ENCODE peak calls at places on chromosomes 13 and 19, in ten cellular contexts. K is tibial nerve, L is neural progenitor cell, Q is trophoblast cell, D is heart left ventricle, P is Karpas-422, B is testis, M is fibroblast of lung, Y is uterus, V is heart right ventricle. G is an unnamed sample. For H3K4me1, the result is how much of the 10 kb centered on the place peaks cover.

GRCh38 chr13:23455401-23456185 is 22.1 kb upstream of the SACS start:
- DNase-seq in P (peak), Q (peak), M (no peak), L (no peak), K (no peak), V (no peak), Y (no peak), D (no peak), B (no peak), G (no peak)

GRCh38 chr13:101115762-101116161 is 300.5 kb downstream of the NALCN start:
- DNase-seq in Y (no peak), M (peak), Q (no peak), D (no peak), B (no peak), V (no peak), L (peak), K (no peak), P (no peak), G (no peak)

GRCh38 chr19:46374526-46375475 is 27.9 kb downstream of the PPP5C start:
- DNase-seq in Q (no peak), B (no peak), V (no peak), D (no peak), M (no peak), P (no peak), L (no peak), K (no peak), Y (no peak), G (peak)

GRCh38 chr19:29483944-29484581 is 41.7 kb upstream of the VSTM2B start:
- DNase-seq in D (peak), V (no peak), L (no peak), Y (no peak), B (no peak), Q (no peak), P (no peak), K (no peak), M (no peak), G (peak)

GRCh38 chr19:45428385-45429231 is 4.9 kb upstream of the ERCC1 start:
- DNase-seq in M (peak), Q (peak), P (no peak), V (peak), K (no peak), D (peak), L (peak), B (peak), Y (peak), G (peak)

GRCh38 chr13:36133950-36134349 is 2.8 kb upstream of the DCLK1 start:
- DNase-seq in Y (no peak), B (no peak), Q (peak), P (no peak), D (no peak), L (no peak), K (no peak), M (no peak), V (no peak), G (no peak)

GRCh38 chr13:29266261-29266660 is 329.2 kb downstream of the SLC7A1 start:
- DNase-seq in M (no peak), Q (no peak), Y (no peak), K (no peak), L (no peak), V (no peak), D (no peak), B (no peak), P (peak), G (no peak)

GRCh38 chr13:108214511-108215383 is 589 bp downstream of the LIG4 start:
- DNase-seq in Q (peak), L (peak), P (no peak), M (no peak), Y (peak), K (no peak), D (peak), B (peak), V (peak), G (peak)

GRCh38 chr19:16037424-16038195 is 38.7 kb upstream of the TPM4 start:
- DNase-seq in K (no peak), L (no peak), M (no peak), P (no peak), Q (no peak), D (no peak), Y (no peak), V (no peak), B (no peak), G (no peak)

GRCh38 chr19:55301459-55302331 is 17.9 kb downstream of the BRSK1 start:
- DNase-seq in D (peak), Y (peak), B (peak), M (peak), V (peak), Q (peak), P (peak), K (peak), L (peak), G (peak)

GRCh38 chr19:11680689-11681302 is 58.0 kb downstream of the ZNF823 start:
- DNase-seq in V (no peak), B (no peak), P (no peak), L (no peak), D (no peak), M (no peak), Q (no peak), Y (no peak), K (no peak), G (no peak)

GRCh38 chr13:72125561-72125960 is 258.6 kb upstream of the DACH1 start:
- DNase-seq in D (no peak), B (no peak), Q (peak), L (no peak), P (no peak), V (no peak), K (no peak), M (peak), Y (no peak), G (no peak)

GRCh38 chr19:50639121-50640112 is at the start of gene SYT3:
- DNase-seq in L (peak), D (no peak), Q (peak), P (no peak), M (peak), K (no peak), Y (no peak), B (peak), V (peak), G (peak)

GRCh38 chr13:24274452-24274971 is 34.9 kb upstream of the C1QTNF9 start:
- DNase-seq in M (no peak), Y (no peak), K (no peak), D (no peak), B (peak), V (peak), Q (peak), P (no peak), L (no peak), G (no peak)

GRCh38 chr19:46828484-46828883 is 22.2 kb downstream of the AP2S1 start:
- DNase-seq in Y (no peak), V (no peak), K (no peak), L (no peak), B (no peak), M (peak), Q (peak), P (no peak), D (no peak), G (no peak)

GRCh38 chr13:110430391-110431338 is 123.6 kb downstream of the COL4A2 start:
- DNase-seq in K (no peak), M (no peak), Q (peak), D (no peak), V (no peak), Y (no peak), L (no peak), P (no peak), B (no peak), G (no peak)

GRCh38 chr13:68748038-68748437 is 1359.6 kb upstream of the ATXN8OS start:
- DNase-seq in M (peak), D (no peak), Y (no peak), K (no peak), P (no peak), B (no peak), L (no peak), Q (no peak), V (no peak), G (no peak)

GRCh38 chr19:48810151-48810550 is 678 bp downstream of the BCAT2 start:
- DNase-seq in D (no peak), Q (no peak), Y (no peak), V (no peak), K (no peak), M (no peak), B (no peak), L (no peak), P (peak), G (no peak)

GRCh38 chr19:46823049-46823448 is 27.6 kb downstream of the AP2S1 start:
- DNase-seq in K (no peak), D (no peak), P (no peak), L (peak), V (no peak), B (no peak), M (no peak), Q (no peak), Y (no peak), G (no peak)

GRCh38 chr19:6059996-6060599 is 50.2 kb downstream of the RFX2 start:
- DNase-seq in P (no peak), L (no peak), M (no peak), K (no peak), D (no peak), V (no peak), Y (peak), Q (no peak), B (peak), G (no peak)

GRCh38 chr13:37869756-37870488 is at the start of gene TRPC4:
- DNase-seq in Y (peak), B (peak), L (peak), K (no peak), V (peak), P (no peak), Q (peak), D (peak), M (peak), G (peak)

GRCh38 chr13:91776650-91777193 is 378.3 kb downstream of the GPC5 start:
- DNase-seq in V (no peak), Y (no peak), B (no peak), L (no peak), P (no peak), K (no peak), D (no peak), M (no peak), Q (no peak), G (no peak)

GRCh38 chr13:35157143-35157755 is 215.2 kb downstream of the NBEA start:
- DNase-seq in K (peak), M (peak), L (peak), Q (peak), Y (no peak), V (peak), B (peak), P (peak), D (peak), G (no peak)

GRCh38 chr19:15251749-15252397 is 19.6 kb upstream of the EPHX3 start:
- DNase-seq in L (peak), D (peak), P (no peak), M (peak), Y (peak), V (peak), K (peak), Q (peak), B (peak), G (peak)

GRCh38 chr19:30228726-30229523 is 143.3 kb upstream of the ZNF536 start:
- DNase-seq in B (no peak), K (no peak), M (no peak), Y (no peak), V (no peak), Q (no peak), L (peak), D (no peak), P (no peak), G (no peak)

GRCh38 chr19:6424190-6424938 is at the start of gene KHSRP:
- DNase-seq in L (peak), D (peak), K (no peak), P (peak), B (no peak), Q (no peak), Y (peak), M (no peak), V (no peak), G (no peak)

GRCh38 chr19:29837448-29837961 is 25.7 kb downstream of the CCNE1 start:
- DNase-seq in D (no peak), Q (no peak), V (no peak), M (no peak), B (no peak), P (no peak), L (no peak), K (no peak), Y (no peak), G (no peak)

GRCh38 chr19:23999821-24000610 is 85.3 kb downstream of the ZNF726 start:
- DNase-seq in V (no peak), P (no peak), M (no peak), Q (peak), Y (no peak), K (no peak), B (no peak), D (no peak), L (no peak), G (no peak)

GRCh38 chr13:21242236-21242635 is 65.8 kb downstream of the MRPL57 start:
- DNase-seq in M (no peak), Y (no peak), V (no peak), K (no peak), L (peak), P (peak), D (no peak), Q (no peak), B (no peak), G (no peak)

GRCh38 chr13:75181906-75182305 is 300.1 kb downstream of the TBC1D4 start:
- DNase-seq in K (no peak), L (no peak), Q (peak), D (no peak), P (no peak), B (no peak), V (no peak), Y (no peak), M (peak), G (no peak)

GRCh38 chr19:47109541-47110375 is 3.8 kb downstream of the ZC3H4 start:
- DNase-seq in Q (no peak), B (no peak), V (no peak), Y (no peak), D (no peak), K (no peak), L (no peak), M (peak), P (peak), G (no peak)

GRCh38 chr19:3606174-3606689 is 443 bp downstream of the TBXA2R start:
- DNase-seq in M (no peak), Y (no peak), V (no peak), L (peak), K (no peak), P (no peak), B (no peak), D (no peak), Q (peak), G (peak)

GRCh38 chr13:34886476-34886875 is 55.6 kb upstream of the NBEA start:
- DNase-seq in L (no peak), M (no peak), D (no peak), K (no peak), Q (no peak), P (no peak), B (no peak), V (no peak), Y (no peak), G (no peak)

GRCh38 chr13:113008841-113009240 is 39.8 kb downstream of the MCF2L start:
- DNase-seq in K (no peak), D (no peak), V (no peak), B (no peak), L (no peak), M (no peak), Q (no peak), Y (no peak), P (no peak), G (no peak)
- H3K4me1 ChIP-seq in K (under half), D (under half), V (under half), B (under half), L (under half), M (under half), Q (under half), Y (under half), P (under half), G (under half)

DNA sequence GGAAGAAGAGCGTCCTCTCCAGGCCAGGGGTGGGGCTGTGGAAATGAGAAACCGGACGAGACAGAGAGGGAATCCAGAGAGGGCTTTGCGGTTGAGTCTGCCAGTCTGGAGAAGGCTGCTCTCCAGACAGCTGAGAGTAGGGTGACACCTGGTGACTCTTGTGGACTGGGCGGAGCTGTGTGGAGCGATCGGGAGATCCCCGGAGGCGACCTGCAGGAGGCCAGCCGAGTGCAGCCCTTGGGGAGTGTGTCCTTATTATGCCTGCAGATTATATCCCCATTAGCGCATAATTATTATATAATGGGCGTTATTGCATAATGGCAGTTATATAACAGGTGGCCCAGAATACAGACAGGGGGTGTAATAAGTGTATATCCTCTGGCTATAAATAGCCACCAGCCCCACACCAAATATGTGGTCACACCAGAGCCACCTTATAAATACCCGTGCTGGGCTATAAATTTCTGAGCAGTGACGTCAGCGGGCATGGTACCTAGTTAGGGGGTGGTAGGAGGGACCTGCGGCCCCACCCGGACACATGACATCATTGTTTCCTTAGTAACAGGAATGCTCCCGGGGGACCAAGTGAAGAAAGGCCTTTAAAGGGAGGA is 41.2 kb downstream of the NFIX start:
- DNase-seq in V (no peak), Q (peak), D (no peak), K (no peak), M (peak), L (no peak), B (no peak), Y (no peak), P (peak), G (peak)
- H3K4me1 ChIP-seq in V (half or more), Q (under half), D (half or more), K (under half), M (under half), L (under half), B (half or more), Y (under half), P (under half), G (under half)

GRCh38 chr13:78601886-78602560 is 1.3 kb downstream of the POU4F1 start:
- DNase-seq in D (no peak), M (no peak), L (no peak), P (no peak), V (no peak), Y (no peak), K (no peak), Q (no peak), B (no peak), G (no peak)
- H3K4me1 ChIP-seq in D (under half), M (under half), L (under half), P (under half), V (under half), Y (under half), K (under half), Q (under half), B (under half), G (under half)

GRCh38 chr19:12940897-12941296 is 2.5 kb downstream of the CALR start:
- DNase-seq in P (peak), B (no peak), Y (no peak), M (no peak), K (no peak), V (no peak), Q (no peak), L (no peak), D (no peak), G (no peak)

GRCh38 chr19:12945479-12946091 is at the start of gene RAD23A:
- DNase-seq in D (peak), P (peak), V (peak), B (peak), M (peak), Q (peak), Y (peak), K (peak), L (peak), G (peak)

GRCh38 chr19:12946092-12946845 is 607 bp downstream of the RAD23A start:
- DNase-seq in D (peak), Q (peak), B (peak), L (peak), Y (peak), P (peak), V (peak), K (no peak), M (peak), G (peak)

GRCh38 chr19:12944064-12944674 is 1.5 kb upstream of the RAD23A start:
- DNase-seq in L (no peak), B (no peak), Y (no peak), D (no peak), K (no peak), V (no peak), P (peak), M (no peak), Q (no peak), G (no peak)

DNA sequence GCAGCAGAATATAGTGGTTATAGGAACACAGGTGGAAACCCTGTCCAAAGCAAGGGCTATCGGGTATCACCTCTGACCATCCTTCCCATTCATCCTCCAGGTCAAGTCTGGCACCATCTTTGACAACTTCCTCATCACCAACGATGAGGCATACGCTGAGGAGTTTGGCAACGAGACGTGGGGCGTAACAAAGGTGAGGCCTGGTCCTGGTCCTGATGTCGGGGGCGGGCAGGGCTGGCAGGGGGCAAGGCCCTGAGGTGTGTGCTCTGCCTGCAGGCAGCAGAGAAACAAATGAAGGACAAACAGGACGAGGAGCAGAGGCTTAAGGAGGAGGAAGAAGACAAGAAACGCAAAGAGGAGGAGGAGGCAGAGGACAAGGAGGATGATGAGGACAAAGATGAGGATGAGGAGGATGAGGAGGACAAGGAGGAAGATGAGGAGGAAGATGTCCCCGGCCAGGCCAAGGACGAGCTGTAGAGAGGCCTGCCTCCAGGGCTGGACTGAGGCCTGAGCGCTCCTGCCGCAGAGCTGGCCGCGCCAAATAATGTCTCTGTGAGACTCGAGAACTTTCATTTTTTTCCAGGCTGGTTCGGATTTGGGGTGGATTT is 2.1 kb upstream of the RAD23A start:
- DNase-seq in L (no peak), B (no peak), V (no peak), D (no peak), K (no peak), P (peak), M (no peak), Q (no peak), Y (no peak), G (no peak)
- H3K4me1 ChIP-seq in L (under half), B (under half), V (under half), D (under half), K (under half), P (under half), M (under half), Q (under half), Y (under half), G (under half)

GRCh38 chr19:2058570-2059421 is 7.8 kb upstream of the MKNK2 start:
- DNase-seq in V (no peak), B (no peak), Y (no peak), K (no peak), D (no peak), M (no peak), P (no peak), L (no peak), Q (no peak), G (no peak)
- H3K4me1 ChIP-seq in V (half or more), B (under half), Y (under half), K (under half), D (under half), M (under half), P (half or more), L (under half), Q (under half), G (under half)

GRCh38 chr19:2332341-2333026 is 4.0 kb downstream of the SPPL2B start:
- DNase-seq in K (no peak), Y (no peak), M (no peak), B (no peak), P (peak), Q (no peak), L (no peak), V (no peak), D (no peak), G (no peak)

GRCh38 chr19:2333027-2333806 is 4.7 kb downstream of the SPPL2B start:
- DNase-seq in Y (no peak), M (no peak), Q (peak), V (no peak), L (no peak), D (no peak), K (no peak), P (no peak), B (no peak), G (no peak)

GRCh38 chr19:2330255-2330631 is 1.8 kb downstream of the SPPL2B start:
- DNase-seq in L (no peak), D (no peak), B (no peak), V (no peak), Y (no peak), Q (no peak), P (no peak), M (no peak), K (no peak), G (no peak)

GRCh38 chr19:2330632-2331284 is 2.3 kb downstream of the SPPL2B start:
- DNase-seq in Q (no peak), M (no peak), L (no peak), K (no peak), Y (no peak), D (no peak), B (no peak), V (no peak), P (no peak), G (no peak)

DNA sequence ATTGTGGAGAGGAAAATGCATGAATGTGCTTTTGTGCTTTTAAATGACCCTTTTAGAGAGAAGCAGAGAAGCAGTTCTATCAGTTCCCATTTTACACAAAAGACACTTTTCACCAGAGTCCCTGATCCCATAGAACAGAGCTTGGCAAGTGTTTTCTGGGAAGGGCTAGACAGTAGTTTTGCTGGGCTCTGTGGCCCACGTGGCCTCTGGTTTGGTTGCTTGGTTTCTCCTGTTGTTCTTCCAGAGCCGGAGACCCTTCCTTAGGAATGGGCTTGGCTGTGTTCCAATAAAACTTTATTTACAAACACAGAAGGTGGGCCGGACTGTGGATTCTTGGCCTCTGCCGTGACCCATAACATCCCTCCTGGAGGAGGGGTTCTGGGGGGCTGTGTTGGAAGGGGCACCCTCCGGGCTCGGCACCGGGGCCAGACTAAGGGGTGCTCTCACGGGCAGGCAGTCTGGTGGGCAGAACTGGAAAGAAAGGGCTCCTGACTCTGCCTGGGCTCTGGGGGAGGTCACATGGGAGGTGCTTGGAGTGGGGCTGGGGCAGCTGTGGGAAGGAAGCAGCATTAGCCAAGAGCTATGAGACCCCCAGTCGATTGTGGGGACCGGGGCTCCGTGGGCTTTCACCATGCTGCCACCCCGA is 3.2 kb downstream of the SPPL2B start:
- DNase-seq in L (no peak), D (no peak), M (no peak), V (no peak), K (no peak), Y (no peak), B (no peak), P (no peak), Q (no peak), G (no peak)
- H3K4me1 ChIP-seq in L (under half), D (under half), M (under half), V (under half), K (under half), Y (under half), B (under half), P (under half), Q (under half), G (under half)

G was measured in aorta.